ENCODE peak calls at places on chromosomes 11 and 22, in five cellular contexts. J is activated T-cell treated with anti-CD3 and anti-CD28 coated beads for 1 hour; B is HL-60; G is B cell; F is stimulated activated CD4-positive, alpha-beta T cell treated with anti-CD3 and anti-CD28 coated beads, Interleukin-12 subunit alpha, Interleukin-12 subunit beta, amount 100 ng/mL, for 24 hours. R is an unnamed sample.
A peak's percentile ranks its signal among the peaks of the same experiment; 100 is the strongest.

GRCh38 chr22:17891427-17892167 is 117.3 kb upstream of the BID start:
- DNase-seq in F (no peak), J (no peak), G (no peak), B (no peak), R (peak; percentile 28)

GRCh38 chr11:62922653-62923371 is 1.6 kb upstream of the CHRM1 start:
- DNase-seq in B (no peak), F (no peak), G (no peak), J (no peak), R (peak; percentile 69)

GRCh38 chr22:26744892-26745808 is 87.8 kb downstream of the MIAT start:
- DNase-seq in F (no peak), G (no peak), B (no peak), J (no peak), R (no peak)

GRCh38 chr11:102111787-102112653 is 1.8 kb downstream of the YAP1 start:
- DNase-seq in G (no peak), B (no peak), F (no peak), J (no peak), R (no peak)

GRCh38 chr11:1036303-1036923 is at the start of gene MUC6:
- DNase-seq in J (no peak), F (no peak), B (no peak), G (no peak), R (no peak)

GRCh38 chr11:79274636-79275315 is 166.1 kb downstream of the TENM4 start:
- DNase-seq in G (no peak), B (no peak), F (no peak), J (no peak), R (no peak)

GRCh38 chr11:68461284-68461861 is 821 bp downstream of the PPP6R3 start:
- DNase-seq in B (no peak), G (no peak), J (no peak), F (no peak), R (peak; percentile 49)

GRCh38 chr11:119000906-119001305 is 3.0 kb downstream of the CENATAC start:
- DNase-seq in G (no peak), J (no peak), F (no peak), B (no peak), R (no peak)

GRCh38 chr11:80379620-80380278 is 938.9 kb upstream of the TENM4 start:
- DNase-seq in G (no peak), F (no peak), J (no peak), B (no peak), R (no peak)

GRCh38 chr11:35168606-35169200 is 29.7 kb downstream of the CD44 start:
- DNase-seq in G (no peak), J (no peak), B (no peak), F (no peak), R (no peak)

GRCh38 chr11:98107736-98108135 is 913.0 kb upstream of the CNTN5 start:
- DNase-seq in G (no peak), J (no peak), B (no peak), F (no peak), R (no peak)

GRCh38 chr22:37455896-37456295 is 28.6 kb upstream of the ELFN2 start:
- DNase-seq in F (no peak), G (no peak), J (no peak), B (no peak), R (no peak)

GRCh38 chr11:85758026-85758425 is 52.9 kb downstream of the SYTL2 start:
- DNase-seq in J (no peak), B (no peak), F (no peak), G (no peak), R (no peak)

GRCh38 chr11:11552688-11553087 is 69.1 kb downstream of the GALNT18 start:
- DNase-seq in G (no peak), F (no peak), B (no peak), J (no peak), R (no peak)

GRCh38 chr11:93489841-93490240 is 53.4 kb downstream of the SMCO4 start:
- DNase-seq in J (no peak), F (no peak), B (no peak), G (no peak), R (no peak)

GRCh38 chr22:47647720-47648119 is 885.3 kb downstream of the TBC1D22A start:
- DNase-seq in G (no peak), B (no peak), F (no peak), J (no peak), R (no peak)

GRCh38 chr11:61917357-61918109 is at the start of gene RAB3IL1:
- DNase-seq in F (no peak), G (no peak), B (peak; percentile 14), J (no peak), R (peak; percentile 51)

GRCh38 chr11:119991669-119992068 is 146.2 kb downstream of the TRIM29 start:
- DNase-seq in J (no peak), G (no peak), F (no peak), B (no peak), R (no peak)

GRCh38 chr11:132962026-132962425 is 570.3 kb downstream of the OPCML start:
- DNase-seq in F (no peak), J (no peak), G (no peak), B (no peak), R (no peak)

GRCh38 chr11:128146926-128147605 is 440.3 kb downstream of the ETS1 start:
- DNase-seq in F (no peak), G (no peak), J (no peak), B (no peak), R (no peak)

GRCh38 chr11:26297179-26297970 is 34.6 kb upstream of the ANO3 start:
- DNase-seq in B (peak; percentile 54), F (no peak), J (no peak), G (no peak), R (peak; percentile 29)

GRCh38 chr22:43828711-43829447 is 16.8 kb upstream of the EFCAB6 start:
- DNase-seq in B (no peak), F (no peak), G (no peak), J (no peak), R (no peak)

GRCh38 chr11:93028959-93029536 is 59.6 kb downstream of the MTNR1B start:
- DNase-seq in G (no peak), F (no peak), J (no peak), B (no peak), R (peak; percentile 6)

GRCh38 chr22:19854778-19855503 is at the start of the genes GNB1L and RTL10:
- DNase-seq in B (peak; percentile 96), F (peak; percentile 89), G (peak; percentile 93), J (peak; percentile 95), R (peak; percentile 98)

R was measured in GM20000.